ENCODE peak calls at places on chromosomes 12 and 14, in five cellular contexts. N, L, H, A and X are unnamed samples.
A peak's percentile ranks its signal among the peaks of the same experiment; 100 is the strongest.

GRCh38 chr12:80192087-80192486 is 92.8 kb downstream of the OTOGL start:
- DNase-seq in L (no peak), N (no peak), H (no peak), A (no peak), X (no peak)

GRCh38 chr12:100995771-100996170 is 201.2 kb downstream of the ANO4 start:
- DNase-seq in A (no peak), L (no peak), H (no peak), N (peak; percentile 66), X (no peak)

GRCh38 chr12:104303538-104304151 is at the start of gene EID3:
- DNase-seq in A (peak; percentile 80), N (peak; percentile 67), H (peak; percentile 75), L (peak; percentile 63), X (no peak)

GRCh38 chr12:100687686-100688085 is 106.9 kb upstream of the ANO4 start:
- DNase-seq in H (no peak), A (no peak), L (no peak), N (no peak), X (no peak)

GRCh38 chr12:15858348-15858747 is 23.8 kb upstream of the STRAP start:
- DNase-seq in L (no peak), N (no peak), H (no peak), A (no peak), X (no peak)

GRCh38 chr12:6323340-6323994 is 13.0 kb downstream of the PLEKHG6 start:
- DNase-seq in N (peak; percentile 88), H (no peak), L (no peak), A (peak; percentile 75), X (no peak)

GRCh38 chr12:127231366-127231765 is 1035.6 kb upstream of the TMEM132C start:
- DNase-seq in A (no peak), H (no peak), L (no peak), N (peak; percentile 63), X (no peak)

GRCh38 chr14:95660550-95661515 is 25.4 kb upstream of the TCL1B start:
- DNase-seq in H (no peak), L (no peak), N (no peak), A (no peak), X (no peak)

GRCh38 chr12:77204055-77204454 is 138.7 kb upstream of the E2F7 start:
- DNase-seq in L (no peak), A (no peak), H (no peak), N (no peak), X (no peak)

GRCh38 chr12:108053512-108053911 is 75.6 kb upstream of the WSCD2 start:
- DNase-seq in H (no peak), N (no peak), A (no peak), L (no peak), X (no peak)

GRCh38 chr12:113819495-113819894 is 146.6 kb downstream of the RBM19 start:
- DNase-seq in N (no peak), H (no peak), A (no peak), L (no peak), X (no peak)

GRCh38 chr12:124828264-124829007 is 35.2 kb downstream of the SCARB1 start:
- DNase-seq in A (peak; percentile 62), N (peak; percentile 78), H (no peak), L (no peak), X (no peak)

GRCh38 chr12:119245904-119246494 is 67.3 kb downstream of the HSPB8 start:
- DNase-seq in H (no peak), N (no peak), A (no peak), L (no peak), X (no peak)

GRCh38 chr14:38073641-38074040 is 134.1 kb upstream of the SSTR1 start:
- DNase-seq in L (no peak), A (no peak), N (no peak), H (no peak), X (no peak)

GRCh38 chr14:105005929-105006830 is 14.7 kb downstream of the CDCA4 start:
- DNase-seq in N (no peak), H (no peak), A (no peak), L (no peak), X (no peak)

GRCh38 chr14:55580401-55581010 is 499 bp downstream of the KTN1 start:
- DNase-seq in H (peak; percentile 41), N (no peak), L (no peak), A (peak; percentile 33), X (no peak)

GRCh38 chr12:44551631-44552030 is 324.5 kb downstream of the NELL2 start:
- DNase-seq in N (no peak), A (no peak), H (no peak), L (no peak), X (no peak)

GRCh38 chr12:101038289-101038871 is 171.7 kb downstream of the SLC5A8 start:
- DNase-seq in H (no peak), L (no peak), A (no peak), N (no peak), X (no peak)

GRCh38 chr14:55913324-55914035 is 204.7 kb upstream of the PELI2 start:
- DNase-seq in A (no peak), N (peak; percentile 97), L (no peak), H (no peak), X (no peak)

GRCh38 chr14:89266754-89267153 is 150.3 kb downstream of the FOXN3 start:
- DNase-seq in N (peak; percentile 56), H (no peak), L (no peak), A (no peak), X (no peak)

GRCh38 chr12:21906919-21907642 is 34.1 kb downstream of the ABCC9 start:
- DNase-seq in N (peak; percentile 30), A (no peak), H (no peak), L (no peak), X (no peak)

GRCh38 chr12:4719821-4720636 is at the start of gene GALNT8:
- DNase-seq in H (no peak), A (no peak), L (no peak), N (no peak), X (no peak)

GRCh38 chr12:14883663-14884062 is 2.0 kb downstream of the MGP start:
- DNase-seq in H (no peak), A (no peak), L (no peak), N (no peak), X (no peak)

GRCh38 chr12:78797201-78797931 is 67.2 kb upstream of the SYT1 start:
- DNase-seq in H (no peak), A (no peak), L (no peak), N (peak; percentile 78), X (no peak)

GRCh38 chr12:99767809-99768208 is 120.3 kb downstream of the GARIN6 start:
- DNase-seq in H (no peak), L (no peak), A (no peak), N (peak; percentile 1), X (no peak)

GRCh38 chr12:96233941-96234461 is 39.8 kb downstream of the ELK3 start:
- DNase-seq in A (no peak), L (peak; percentile 78), H (no peak), N (peak; percentile 97), X (no peak)

DNA sequence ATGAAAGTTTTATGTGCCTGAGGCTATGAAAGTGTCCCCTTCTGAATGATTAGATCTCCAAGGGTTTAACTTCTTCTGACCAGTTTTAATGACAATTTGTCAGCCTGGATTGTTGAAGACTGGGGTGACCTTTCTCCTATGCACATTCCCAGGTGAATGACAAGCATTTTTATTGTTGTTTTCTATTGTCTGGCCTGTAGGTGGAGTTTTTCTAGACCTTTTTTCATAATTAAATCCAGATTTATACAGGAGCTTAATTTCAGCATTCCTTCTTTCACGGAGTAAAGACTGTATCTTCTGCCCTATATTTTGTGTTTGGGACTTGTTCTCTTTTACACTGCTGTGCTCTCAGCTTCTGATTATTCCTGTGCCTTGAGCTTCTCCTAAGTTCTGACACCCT is 125.0 kb upstream of the FAR2 start:
- DNase-seq in N (no peak), A (no peak), L (no peak), H (no peak), X (no peak)
- TF ChIP-seq CTCF in N (peak; percentile 13), A (peak; percentile 42), L (no peak), H (peak; percentile 25), X (peak; percentile 59)

GRCh38 chr14:57049848-57050247 is 218.9 kb downstream of the EXOC5 start:
- DNase-seq in A (no peak), L (no peak), H (no peak), N (no peak), X (no peak)
- TF ChIP-seq CTCF in A (no peak), L (no peak), H (no peak), N (no peak), X (no peak)

GRCh38 chr12:121930862-121931261 is 12.5 kb downstream of the CFAP251 start:
- DNase-seq in L (no peak), N (no peak), A (no peak), H (no peak), X (no peak)

GRCh38 chr12:121932176-121932536 is 13.8 kb downstream of the CFAP251 start:
- DNase-seq in N (no peak), A (no peak), H (no peak), L (no peak), X (no peak)

GRCh38 chr12:121934318-121934682 is 15.9 kb downstream of the CFAP251 start:
- DNase-seq in N (no peak), L (no peak), H (no peak), A (no peak), X (no peak)

GRCh38 chr12:121932914-121933521 is 14.6 kb downstream of the CFAP251 start:
- DNase-seq in L (no peak), H (no peak), N (no peak), A (no peak), X (no peak)

DNA sequence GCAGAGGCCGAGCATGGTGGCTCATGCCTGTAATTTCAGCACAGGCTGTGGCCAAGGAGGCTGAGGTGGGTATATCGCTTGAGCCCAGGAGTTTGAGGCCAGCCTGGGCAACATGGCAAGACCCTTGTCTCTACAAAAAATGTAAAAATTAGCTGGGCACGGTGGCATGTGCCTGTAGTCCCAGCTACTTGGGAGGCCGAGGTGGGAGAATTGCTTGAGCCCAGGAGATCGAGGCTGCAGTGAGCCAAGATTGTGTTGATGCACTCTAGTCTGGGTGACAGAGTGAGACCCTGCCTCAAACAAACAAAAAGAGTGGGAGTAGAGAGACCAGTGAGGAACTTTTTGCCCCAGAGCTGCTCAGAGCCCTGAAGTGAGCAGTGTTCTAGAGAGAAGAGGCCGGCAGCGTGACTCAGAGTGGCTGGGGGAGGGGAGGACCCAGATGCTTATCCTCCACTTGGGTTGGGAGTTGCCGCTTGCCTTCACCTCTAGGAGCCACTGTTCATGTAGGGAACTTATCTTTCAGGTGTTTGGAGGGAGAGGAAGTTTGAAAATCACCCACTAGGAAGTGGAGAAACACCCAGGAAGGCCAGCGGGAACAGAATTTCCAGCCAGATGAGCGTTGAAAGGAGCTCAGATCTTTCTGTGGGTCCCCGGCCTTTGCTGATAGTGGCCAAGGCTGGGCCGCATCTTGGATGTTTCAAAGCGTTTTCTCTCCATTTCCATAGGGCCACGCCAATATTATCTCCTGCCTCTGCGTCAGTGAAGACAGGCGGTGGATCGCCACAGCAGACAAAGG is 15.3 kb downstream of the CFAP251 start:
- DNase-seq in H (no peak), L (no peak), N (peak; percentile 36), A (no peak), X (no peak)
- TF ChIP-seq CTCF in H (no peak), L (no peak), N (peak; percentile 2), A (no peak), X (no peak)

GRCh38 chr14:31926652-31927347 is 150.3 kb upstream of the ARHGAP5 start:
- DNase-seq in N (no peak), H (no peak), A (no peak), L (no peak), X (no peak)

GRCh38 chr14:31921741-31922140 is 155.4 kb upstream of the ARHGAP5 start:
- DNase-seq in H (no peak), L (no peak), A (no peak), N (no peak), X (no peak)

GRCh38 chr14:31930070-31930469 is 147.0 kb upstream of the ARHGAP5 start:
- DNase-seq in N (no peak), A (no peak), L (no peak), H (no peak), X (no peak)

GRCh38 chr14:31927348-31927826 is 149.7 kb upstream of the ARHGAP5 start:
- DNase-seq in N (peak; percentile 94), L (no peak), A (peak; percentile 20), H (no peak), X (no peak)

GRCh38 chr14:31926123-31926522 is 151.0 kb upstream of the ARHGAP5 start:
- DNase-seq in H (no peak), L (no peak), N (no peak), A (no peak), X (no peak)
- TF ChIP-seq CTCF in H (peak; percentile 49), L (no peak), N (peak; percentile 59), A (peak; percentile 55), X (peak; percentile 79)